ENCODE peak calls at places on chromosomes 13 and 19, in seven cellular contexts. R is natural killer cell; H is stimulated activated naive CD8-positive, alpha-beta T cell treated with anti-CD3 and anti-CD28 coated beads, Interleukin-15, amount 100 ng/mL, for 72 hours; Y is activated CD8-positive, alpha-beta T cell treated with anti-CD3 and anti-CD28 coated beads, Interleukin-2, amount 10 ng/mL, durations not matched to agents 7 days and 5 days; W is left colon; P is right lobe of liver; U is heart left ventricle. F is an unnamed sample.

GRCh38 chr13:44013666-44014291 is 134.1 kb downstream of the LACC1 start:
- ATAC-seq in R (no peak), H (no peak), Y (no peak), W (no peak), P (peak; percentile 70), U (peak; percentile 88), F (no peak)

GRCh38 chr19:3642987-3643386 is 16.4 kb upstream of the CACTIN start:
- ATAC-seq in R (no peak), H (no peak), Y (peak; percentile 54), W (no peak), P (no peak), U (no peak), F (no peak)

GRCh38 chr19:8571006-8571411 is 6.2 kb downstream of the MYO1F start:
- ATAC-seq in R (peak; percentile 38), H (peak; percentile 49), Y (peak; percentile 62), W (peak; percentile 57), P (peak; percentile 64), U (peak; percentile 49), F (peak; percentile 62)

GRCh38 chr19:48385461-48386087 is 5.8 kb downstream of the KDELR1 start:
- ATAC-seq in R (no peak), H (no peak), Y (no peak), W (no peak), P (no peak), U (no peak), F (no peak)

GRCh38 chr19:49497047-49497789 is 984 bp downstream of the RPS11 start:
- ATAC-seq in R (no peak), H (no peak), Y (no peak), W (peak; percentile 34), P (peak; percentile 5), U (no peak), F (peak; percentile 37)

GRCh38 chr19:35790981-35791813 is 15.8 kb downstream of the ARHGAP33 start:
- ATAC-seq in R (no peak), H (peak; percentile 54), Y (peak; percentile 43), W (no peak), P (peak; percentile 19), U (no peak), F (no peak)

GRCh38 chr13:41655997-41656396 is 198.6 kb downstream of the RGCC start:
- ATAC-seq in R (no peak), H (no peak), Y (no peak), W (no peak), P (no peak), U (no peak), F (no peak)

GRCh38 chr13:114185182-114185971 is 6.3 kb downstream of the CFAP97D2 start:
- ATAC-seq in R (no peak), H (no peak), Y (no peak), W (no peak), P (no peak), U (peak; percentile 86), F (no peak)